ENCODE peak calls at places on chromosomes 3 and 15, in four cellular contexts. T is body of pancreas, I is AG04450, D is testis. U is an unnamed sample.

GRCh38 chr3:143895805-143896204 is 47.5 kb upstream of the SLC9A9 start:
- DNase-seq in T (no peak), I (no peak), D (no peak), U (no peak)

GRCh38 chr3:37964716-37965115 is 25.9 kb upstream of the VILL start:
- DNase-seq in T (no peak), I (no peak), D (no peak), U (no peak)

GRCh38 chr3:174153875-174154274 is 705.3 kb upstream of the NAALADL2 start:
- DNase-seq in T (no peak), I (no peak), D (no peak), U (no peak)

GRCh38 chr3:70383360-70383831 is 71.0 kb upstream of the MDFIC2 start:
- DNase-seq in T (no peak), I (no peak), D (no peak), U (no peak)

GRCh38 chr3:51501833-51502561 is 2.2 kb upstream of the DCAF1 start:
- DNase-seq in T (peak), I (peak), D (peak), U (no peak)

GRCh38 chr3:55690161-55690560 is 203.1 kb upstream of the WNT5A start:
- DNase-seq in T (no peak), I (no peak), D (no peak), U (peak)

GRCh38 chr15:73051811-73052678 is at the start of gene NEO1:
- DNase-seq in T (peak), I (no peak), D (peak), U (peak)

GRCh38 chr15:34233614-34234013 is 8.8 kb downstream of the EMC4 start:
- DNase-seq in T (no peak), I (no peak), D (no peak), U (no peak)

DNA sequence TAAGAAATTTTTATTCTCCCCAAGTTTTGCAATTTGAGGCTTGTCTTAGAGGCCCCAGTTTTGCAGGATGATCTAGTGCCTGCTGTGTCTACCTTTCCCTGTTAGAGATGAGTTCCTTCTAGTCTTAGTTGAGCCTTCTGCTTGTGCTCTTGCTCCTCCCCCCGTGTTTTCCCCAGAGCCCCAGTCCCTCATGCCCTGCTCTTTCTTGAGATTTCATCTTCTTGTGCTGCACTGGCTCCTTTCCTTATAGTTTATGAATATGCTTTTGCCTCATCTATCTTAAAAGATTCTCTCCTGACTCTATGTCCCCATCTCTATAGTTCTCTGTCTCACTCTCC is 4.7 kb downstream of the GAP43 start:
- DNase-seq in T (no peak), I (no peak), D (no peak), U (no peak)
- H3K4me3 ChIP-seq in T (no peak), I (no peak), D (no peak), U (no peak)

GRCh38 chr15:71043373-71043772 is 71.9 kb upstream of the THSD4 start:
- DNase-seq in T (no peak), I (no peak), D (no peak), U (no peak)
- H3K27ac ChIP-seq in T (no peak), I (no peak), D (no peak), U (no peak)

GRCh38 chr15:70318594-70318993 is 220.9 kb upstream of the TLE3 start:
- DNase-seq in T (no peak), I (no peak), D (no peak), U (no peak)
- H3K4me3 ChIP-seq in T (no peak), I (no peak), D (no peak), U (no peak)

GRCh38 chr3:4825572-4826236 is 153.5 kb upstream of the BHLHE40 start:
- DNase-seq in T (peak), I (no peak), D (peak), U (no peak)
- H3K27ac ChIP-seq in T (peak), I (no peak), D (peak), U (peak)

GRCh38 chr15:48643236-48643635 is 2.3 kb downstream of the FBN1 start:
- DNase-seq in T (no peak), I (no peak), D (no peak), U (no peak)
- H3K4me3 ChIP-seq in T (no peak), I (peak), D (peak), U (peak)

GRCh38 chr3:30688776-30689175 is 82.4 kb downstream of the TGFBR2 start:
- DNase-seq in T (no peak), I (peak), D (no peak), U (no peak)

GRCh38 chr3:30686176-30686575 is 79.8 kb downstream of the TGFBR2 start:
- DNase-seq in T (no peak), I (no peak), D (no peak), U (no peak)

GRCh38 chr3:30687930-30688570 is 81.6 kb downstream of the TGFBR2 start:
- DNase-seq in T (no peak), I (no peak), D (no peak), U (no peak)

GRCh38 chr3:30685267-30685667 is 78.9 kb downstream of the TGFBR2 start:
- DNase-seq in T (no peak), I (no peak), D (no peak), U (no peak)

GRCh38 chr3:30686799-30687198 is 80.4 kb downstream of the TGFBR2 start:
- DNase-seq in T (no peak), I (no peak), D (no peak), U (no peak)
- H3K27ac ChIP-seq in T (no peak), I (no peak), D (peak), U (no peak)

U was measured in upper lobe of left lung.